ENCODE peak calls at places on chromosomes 1 and 21, in five cellular contexts. F, B, U, Q and H are unnamed samples.

GRCh38 chr1:231220801-231221200 is 20.2 kb upstream of the GNPAT start:
- DNase-seq in F (no peak), B (no peak), U (no peak), Q (no peak), H (no peak)

GRCh38 chr1:27682351-27682944 is 10.5 kb upstream of the IFI6 start:
- DNase-seq in F (no peak), B (no peak), U (no peak), Q (no peak), H (no peak)

GRCh38 chr1:91830242-91831131 is 55.5 kb downstream of the TGFBR3 start:
- DNase-seq in F (peak; percentile 53), B (no peak), U (no peak), Q (no peak), H (no peak)

GRCh38 chr1:21624577-21625389 is 44.4 kb downstream of the RAP1GAP start:
- DNase-seq in F (no peak), B (no peak), U (no peak), Q (no peak), H (no peak)

GRCh38 chr1:154974808-154975408 is 427 bp downstream of the CKS1B start:
- DNase-seq in F (peak; percentile 98), B (peak; percentile 99), U (peak; percentile 99), Q (peak; percentile 97), H (peak; percentile 99)

GRCh38 chr1:87044424-87044823 is 130.0 kb downstream of the HS2ST1 start:
- DNase-seq in F (no peak), B (no peak), U (no peak), Q (no peak), H (no peak)

GRCh38 chr1:156119503-156120209 is 5.1 kb downstream of the LMNA start:
- DNase-seq in F (peak; percentile 61), B (no peak), U (no peak), Q (no peak), H (no peak)

GRCh38 chr1:20617157-20617487 is 16.1 kb upstream of the PINK1 start:
- DNase-seq in F (no peak), B (no peak), U (no peak), Q (no peak), H (no peak)

GRCh38 chr1:245598524-245599310 is 443.9 kb downstream of the KIF26B start:
- DNase-seq in F (no peak), B (no peak), U (no peak), Q (no peak), H (no peak)

GRCh38 chr1:171781167-171781875 is at the start of gene METTL13:
- DNase-seq in F (peak; percentile 100), B (peak; percentile 100), U (peak; percentile 99), Q (peak; percentile 96), H (peak; percentile 99)

GRCh38 chr1:70090875-70091274 is 114.5 kb downstream of the LRRC40 start:
- DNase-seq in F (peak; percentile 25), B (no peak), U (no peak), Q (no peak), H (no peak)

GRCh38 chr1:1256956-1257871 is 10.7 kb upstream of the C1QTNF12 start:
- DNase-seq in F (no peak), B (no peak), U (no peak), Q (no peak), H (no peak)

GRCh38 chr1:26318338-26319064 is 743 bp downstream of the CD52 start:
- DNase-seq in F (no peak), B (no peak), U (no peak), Q (no peak), H (no peak)

GRCh38 chr1:155940531-155940992 is 876 bp upstream of the RXFP4 start:
- DNase-seq in F (no peak), B (no peak), U (no peak), Q (no peak), H (no peak)

GRCh38 chr1:29632436-29633270 is 396.3 kb downstream of the PTPRU start:
- DNase-seq in F (no peak), B (no peak), U (no peak), Q (no peak), H (no peak)

GRCh38 chr1:76939107-76939816 is 72.0 kb downstream of the ST6GALNAC5 start:
- DNase-seq in F (no peak), B (peak; percentile 66), U (no peak), Q (no peak), H (no peak)

GRCh38 chr1:98049370-98050115 is 128.7 kb upstream of the DPYD start:
- DNase-seq in F (peak; percentile 48), B (no peak), U (peak; percentile 51), Q (no peak), H (peak; percentile 64)

GRCh38 chr1:209266590-209267172 is 316.8 kb upstream of the CAMK1G start:
- DNase-seq in F (no peak), B (no peak), U (no peak), Q (no peak), H (no peak)

GRCh38 chr1:149931212-149931805 is 3.7 kb upstream of the SF3B4 start:
- DNase-seq in F (no peak), B (no peak), U (no peak), Q (no peak), H (no peak)

GRCh38 chr1:235945775-235946565 is 79.3 kb upstream of the LYST start:
- DNase-seq in F (no peak), B (no peak), U (no peak), Q (peak; percentile 45), H (no peak)

GRCh38 chr1:158199840-158200239 is 19.1 kb downstream of the CD1D start:
- DNase-seq in F (no peak), B (no peak), U (no peak), Q (no peak), H (no peak)

GRCh38 chr1:227726924-227727599 is 8.0 kb downstream of the JMJD4 start:
- DNase-seq in F (no peak), B (no peak), U (no peak), Q (peak; percentile 30), H (no peak)

GRCh38 chr1:113242481-113242880 is 147.8 kb upstream of the MAGI3 start:
- DNase-seq in F (no peak), B (no peak), U (no peak), Q (no peak), H (no peak)

GRCh38 chr1:106875622-106876021 is 180.9 kb upstream of the PRMT6 start:
- DNase-seq in F (no peak), B (no peak), U (no peak), Q (no peak), H (no peak)

GRCh38 chr21:42337830-42338729 is 12.7 kb downstream of the TFF2 start:
- DNase-seq in F (peak; percentile 80), B (peak; percentile 51), U (peak; percentile 94), Q (no peak), H (peak; percentile 87)

GRCh38 chr1:33032126-33032869 is 4.4 kb downstream of the AK2 start:
- DNase-seq in F (no peak), B (no peak), U (no peak), Q (no peak), H (no peak)

GRCh38 chr1:210416049-210416448 is 87.3 kb downstream of the HHAT start:
- DNase-seq in F (peak; percentile 19), B (no peak), U (peak; percentile 43), Q (no peak), H (no peak)

GRCh38 chr1:227299688-227300087 is 18.6 kb downstream of the CDC42BPA start:
- DNase-seq in F (no peak), B (no peak), U (no peak), Q (no peak), H (no peak)

GRCh38 chr1:25795955-25796806 is 3.8 kb upstream of the SELENON start:
- DNase-seq in F (no peak), B (no peak), U (no peak), Q (no peak), H (no peak)

GRCh38 chr1:44119525-44119924 is 904 bp downstream of the KLF17 start:
- DNase-seq in F (peak; percentile 3), B (no peak), U (peak; percentile 12), Q (no peak), H (no peak)

GRCh38 chr1:206908038-206908437 is 10.8 kb downstream of the IL24 start:
- DNase-seq in F (no peak), B (no peak), U (no peak), Q (no peak), H (no peak)

GRCh38 chr1:115060501-115060900 is 28.8 kb downstream of the TSPAN2 start:
- DNase-seq in F (no peak), B (no peak), U (no peak), Q (no peak), H (no peak)

GRCh38 chr1:197116156-197116555 is 30.3 kb downstream of the ASPM start:
- DNase-seq in F (no peak), B (no peak), U (no peak), Q (no peak), H (no peak)

GRCh38 chr1:246836169-246836568 is 95.6 kb downstream of the AHCTF1 start:
- DNase-seq in F (no peak), B (no peak), U (no peak), Q (no peak), H (no peak)

GRCh38 chr1:87421809-87422208 is 93.1 kb downstream of the LMO4 start:
- DNase-seq in F (no peak), B (no peak), U (no peak), Q (no peak), H (no peak)

GRCh38 chr1:174682419-174683008 is 234.8 kb downstream of the GPR52 start:
- DNase-seq in F (no peak), B (no peak), U (no peak), Q (no peak), H (no peak)

GRCh38 chr1:109388208-109388711 is 9.5 kb downstream of the SORT1 start:
- DNase-seq in F (no peak), B (no peak), U (no peak), Q (no peak), H (no peak)
- H3K79me2 ChIP-seq in F (peaks cover 14% of the 10 kb centered on the region), B (peaks cover 26% of the 10 kb centered on the region), U (peaks cover 95% of the 10 kb centered on the region), Q (no peaks in the 10 kb centered on the region), H (peaks cover 100% of the 10 kb centered on the region)

DNA sequence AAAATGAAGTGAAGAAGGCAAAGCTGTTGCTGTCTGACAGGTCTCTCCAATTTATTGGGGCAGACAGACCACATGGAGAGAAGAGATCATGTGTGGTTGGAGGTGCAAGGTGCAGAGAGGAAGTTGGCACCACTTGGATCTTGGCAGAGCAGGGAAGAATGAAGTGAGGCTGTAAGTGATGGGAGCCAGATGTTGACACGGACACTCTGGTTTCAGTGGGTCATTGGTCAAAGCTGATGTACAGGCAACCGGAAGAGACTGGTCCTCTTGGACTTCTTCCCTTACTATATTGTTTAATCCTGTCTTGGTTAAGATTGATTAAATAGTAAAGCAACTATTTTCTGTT is 49.3 kb downstream of the NENF start:
- DNase-seq in F (no peak), B (no peak), U (no peak), Q (no peak), H (no peak)
- H3K4me2 ChIP-seq in F (no peak overlapping the region), B (no peak overlapping the region), U (no peak overlapping the region), Q (no peak overlapping the region), H (no peak overlapping the region)

GRCh38 chr1:8412183-8412831 is 94.4 kb downstream of the SLC45A1 start:
- DNase-seq in F (no peak), B (no peak), U (no peak), Q (no peak), H (no peak)
- H3K79me2 ChIP-seq in F (peaks cover 47% of the 10 kb centered on the region), B (no peaks in the 10 kb centered on the region), U (peaks cover 95% of the 10 kb centered on the region), Q (peaks cover 10% of the 10 kb centered on the region), H (peaks cover 91% of the 10 kb centered on the region)

DNA sequence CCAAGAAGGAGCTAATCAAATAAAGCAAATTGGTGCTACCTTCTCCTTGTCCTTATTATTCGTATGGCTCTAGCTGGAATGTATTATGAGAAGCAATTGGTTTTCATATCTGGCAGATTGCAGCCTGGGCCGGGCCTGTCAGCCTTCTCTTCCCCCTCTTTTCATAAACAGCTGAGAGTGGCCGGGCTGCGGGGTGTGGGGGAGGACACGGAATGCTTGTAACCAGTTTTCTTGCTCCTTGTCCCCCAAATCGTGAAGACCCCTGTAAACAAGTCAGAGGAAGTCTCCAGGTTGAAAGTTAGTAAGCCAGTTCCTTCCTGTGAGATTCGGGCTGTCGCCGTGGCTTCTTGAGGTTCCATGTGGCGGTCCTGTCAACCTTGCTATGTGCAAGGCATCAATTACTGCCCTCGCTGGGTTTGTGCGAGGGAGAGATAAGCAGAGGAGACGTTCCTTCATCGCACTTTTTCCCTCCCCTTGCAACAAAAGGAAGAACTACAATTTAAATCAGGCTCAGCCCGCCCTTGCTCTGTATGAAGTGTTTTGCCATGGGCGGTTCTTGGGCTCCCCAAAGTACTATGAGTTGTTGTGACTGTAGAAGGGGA is 450.7 kb downstream of the CAMTA1 start:
- DNase-seq in F (no peak), B (no peak), U (no peak), Q (no peak), H (no peak)
- H3K4me2 ChIP-seq in F (no peak overlapping the region), B (no peak overlapping the region), U (no peak overlapping the region), Q (no peak overlapping the region), H (no peak overlapping the region)